ENCODE peak calls at places on chromosomes 16 and 17, in six cellular contexts. I is posterior vena cava; C is endothelial cell; B is naive thymus-derived CD4-positive, alpha-beta T cell; Q is GM23248; K is activated T-cell treated with anti-CD3 and anti-CD28 coated beads for 1 hour. N is an unnamed sample.

GRCh38 chr17:10224592-10225195 is 26.3 kb upstream of the GAS7 start:
- DNase-seq in I (no peak), C (no peak), B (no peak), Q (no peak), K (no peak), N (no peak)

GRCh38 chr16:56350491-56351405 is 74.6 kb downstream of the AMFR start:
- DNase-seq in I (peak; percentile 74), C (no peak), B (no peak), Q (no peak), K (no peak), N (no peak)

GRCh38 chr17:65323055-65323454 is 185.9 kb downstream of the RGS9 start:
- DNase-seq in I (no peak), C (no peak), B (no peak), Q (no peak), K (no peak), N (no peak)

GRCh38 chr16:74766729-74767128 is 7.9 kb downstream of the FA2H start:
- DNase-seq in I (no peak), C (no peak), B (no peak), Q (no peak), K (no peak), N (no peak)

GRCh38 chr16:88510091-88510719 is 57.1 kb downstream of the ZFPM1 start:
- DNase-seq in I (no peak), C (no peak), B (no peak), Q (no peak), K (no peak), N (no peak)

GRCh38 chr17:40313660-40314556 is 4.9 kb downstream of the RARA start:
- DNase-seq in I (no peak), C (no peak), B (no peak), Q (peak; percentile 39), K (no peak), N (peak; percentile 3)

GRCh38 chr17:69425978-69426377 is 11.5 kb downstream of the MAP2K6 start:
- DNase-seq in I (no peak), C (no peak), B (no peak), Q (no peak), K (no peak), N (no peak)

GRCh38 chr17:71494045-71494444 is 626.8 kb upstream of the SOX9 start:
- DNase-seq in I (no peak), C (no peak), B (no peak), Q (peak; percentile 69), K (no peak), N (no peak)

GRCh38 chr16:75267631-75268264 is 16.3 kb upstream of the BCAR1 start:
- DNase-seq in I (no peak), C (no peak), B (no peak), Q (peak; percentile 80), K (no peak), N (peak; percentile 40)

GRCh38 chr17:67469208-67469980 is 92.3 kb downstream of the PITPNC1 start:
- DNase-seq in I (no peak), C (peak; percentile 25), B (no peak), Q (no peak), K (no peak), N (no peak)

GRCh38 chr16:337437-337836 is 15.1 kb downstream of the AXIN1 start:
- DNase-seq in I (no peak), C (no peak), B (no peak), Q (no peak), K (no peak), N (no peak)

GRCh38 chr16:4920826-4921225 is 16.1 kb downstream of the PPL start:
- DNase-seq in I (no peak), C (no peak), B (no peak), Q (no peak), K (no peak), N (no peak)

GRCh38 chr17:16444258-16444886 is 29.0 kb downstream of the TRPV2 start:
- DNase-seq in I (no peak), C (no peak), B (no peak), Q (no peak), K (no peak), N (no peak)

GRCh38 chr17:1260762-1261161 is 9.5 kb upstream of the BHLHA9 start:
- DNase-seq in I (no peak), C (no peak), B (no peak), Q (no peak), K (no peak), N (no peak)

GRCh38 chr16:7921360-7921759 is 588.7 kb downstream of the RBFOX1 start:
- DNase-seq in I (no peak), C (no peak), B (no peak), Q (no peak), K (no peak), N (no peak)

GRCh38 chr16:85395207-85395912 is 217.8 kb upstream of the GSE1 start:
- DNase-seq in I (peak; percentile 95), C (no peak), B (no peak), Q (peak; percentile 99), K (no peak), N (peak; percentile 65)

GRCh38 chr17:49401971-49402491 is 12.7 kb downstream of the PHB1 start:
- DNase-seq in I (peak; percentile 31), C (no peak), B (no peak), Q (no peak), K (no peak), N (no peak)

GRCh38 chr17:17866897-17867296 is 30.1 kb upstream of the SREBF1 start:
- DNase-seq in I (no peak), C (no peak), B (no peak), Q (no peak), K (no peak), N (no peak)